ENCODE peak calls at places on chromosomes 6 and 20, in six cellular contexts. W, B, R, X, J and U are unnamed samples.

GRCh38 chr6:138569970-138570715 is 70.8 kb upstream of the NHSL1 start:
- DNase-seq in J (no peak), X (no peak), R (no peak), B (no peak), W (no peak), U (no peak)

GRCh38 chr6:145491126-145491525 is 244.2 kb downstream of the EPM2A start:
- DNase-seq in J (no peak), W (peak; percentile 41), X (no peak), R (no peak), B (no peak), U (no peak)

GRCh38 chr6:4554645-4555044 is 221.6 kb upstream of the CDYL start:
- DNase-seq in W (no peak), B (no peak), R (no peak), X (no peak), J (no peak), U (no peak)

GRCh38 chr6:129491436-129491835 is 218.5 kb downstream of the ARHGAP18 start:
- DNase-seq in J (no peak), R (no peak), W (no peak), X (no peak), B (peak; percentile 52), U (no peak)

GRCh38 chr6:116327803-116328527 is 42.8 kb upstream of the DSE start:
- DNase-seq in W (peak; percentile 81), X (no peak), R (no peak), B (no peak), J (no peak), U (no peak)

GRCh38 chr6:37368961-37369320 is 15.2 kb downstream of the RNF8 start:
- DNase-seq in R (no peak), B (no peak), J (no peak), X (no peak), W (no peak), U (no peak)

GRCh38 chr6:118528129-118528528 is 20.0 kb upstream of the PLN start:
- DNase-seq in W (no peak), X (no peak), B (no peak), J (no peak), R (no peak), U (no peak)

GRCh38 chr6:106069478-106069877 is 16.7 kb upstream of the PRDM1 start:
- DNase-seq in X (no peak), J (peak; percentile 78), W (no peak), R (peak; percentile 36), B (peak; percentile 40), U (no peak)

GRCh38 chr6:12367412-12367811 is 77.3 kb downstream of the EDN1 start:
- DNase-seq in J (no peak), W (no peak), B (no peak), X (no peak), R (no peak), U (no peak)

GRCh38 chr6:130825772-130826441 is 1.3 kb upstream of the SMLR1 start:
- DNase-seq in B (no peak), W (peak; percentile 62), R (no peak), J (no peak), X (no peak), U (peak; percentile 15)

GRCh38 chr20:50394569-50394968 is 115.6 kb upstream of the PTPN1 start:
- DNase-seq in W (no peak), B (no peak), J (no peak), R (no peak), X (no peak), U (no peak)

GRCh38 chr6:122722746-122723145 is 56.8 kb upstream of the FABP7 start:
- DNase-seq in B (no peak), W (no peak), R (no peak), X (no peak), J (no peak), U (no peak)

GRCh38 chr6:52551483-52552277 is 25.2 kb downstream of the TRAM2 start:
- DNase-seq in W (peak; percentile 58), B (peak; percentile 91), R (peak; percentile 75), J (peak; percentile 60), X (no peak), U (no peak)
- TF ChIP-seq CTCF in W (peak; percentile 31), B (no peak), R (peak; percentile 28), J (no peak), X (no peak), U (no peak)

GRCh38 chr6:160973311-160973710 is 18.3 kb upstream of the MAP3K4 start:
- DNase-seq in X (no peak), W (no peak), B (no peak), J (peak; percentile 60), R (peak; percentile 51), U (no peak)
- H3K27ac ChIP-seq in X (no peak overlapping the region), W (no peak overlapping the region), B (no peak overlapping the region), J (peak overlapping the region; percentile 70), R (peak overlapping the region; percentile 82), U (no peak overlapping the region)

GRCh38 chr6:41638002-41638800 is at the start of gene MDFI:
- DNase-seq in R (peak; percentile 87), W (peak; percentile 87), X (no peak), J (peak; percentile 79), B (no peak), U (no peak)
- TF ChIP-seq EZH2phosphoT487 in R (no peak), W (no peak), X (no peak), J (no peak), B (no peak), U (no peak)

GRCh38 chr20:49045440-49046086 is 549 bp upstream of the CSE1L start:
- DNase-seq in J (peak; percentile 12), X (no peak), R (peak; percentile 25), B (no peak), W (peak; percentile 49), U (peak; percentile 37)

GRCh38 chr20:49043000-49043399 is 3.1 kb upstream of the CSE1L start:
- DNase-seq in B (no peak), X (no peak), R (no peak), W (no peak), J (no peak), U (no peak)

GRCh38 chr20:49046087-49046900 is at the start of gene CSE1L:
- DNase-seq in R (peak; percentile 95), X (peak; percentile 96), J (peak; percentile 97), W (peak; percentile 97), B (peak; percentile 99), U (peak; percentile 96)
- TF ChIP-seq CTCF in R (no peak), X (no peak), J (no peak), W (no peak), B (no peak), U (no peak)

GRCh38 chr6:22026160-22026678 is 270.6 kb downstream of the PRL start:
- DNase-seq in X (no peak), R (no peak), W (no peak), J (no peak), B (no peak), U (no peak)

GRCh38 chr6:22027226-22027725 is 269.6 kb downstream of the PRL start:
- DNase-seq in X (no peak), W (no peak), R (no peak), B (no peak), J (no peak), U (no peak)

GRCh38 chr6:22024004-22024403 is 272.8 kb downstream of the PRL start:
- DNase-seq in X (no peak), J (no peak), R (peak; percentile 24), B (no peak), W (no peak), U (no peak)

GRCh38 chr6:22024973-22025467 is 271.8 kb downstream of the PRL start:
- DNase-seq in R (no peak), X (no peak), B (no peak), J (no peak), W (no peak), U (peak; percentile 11)

DNA sequence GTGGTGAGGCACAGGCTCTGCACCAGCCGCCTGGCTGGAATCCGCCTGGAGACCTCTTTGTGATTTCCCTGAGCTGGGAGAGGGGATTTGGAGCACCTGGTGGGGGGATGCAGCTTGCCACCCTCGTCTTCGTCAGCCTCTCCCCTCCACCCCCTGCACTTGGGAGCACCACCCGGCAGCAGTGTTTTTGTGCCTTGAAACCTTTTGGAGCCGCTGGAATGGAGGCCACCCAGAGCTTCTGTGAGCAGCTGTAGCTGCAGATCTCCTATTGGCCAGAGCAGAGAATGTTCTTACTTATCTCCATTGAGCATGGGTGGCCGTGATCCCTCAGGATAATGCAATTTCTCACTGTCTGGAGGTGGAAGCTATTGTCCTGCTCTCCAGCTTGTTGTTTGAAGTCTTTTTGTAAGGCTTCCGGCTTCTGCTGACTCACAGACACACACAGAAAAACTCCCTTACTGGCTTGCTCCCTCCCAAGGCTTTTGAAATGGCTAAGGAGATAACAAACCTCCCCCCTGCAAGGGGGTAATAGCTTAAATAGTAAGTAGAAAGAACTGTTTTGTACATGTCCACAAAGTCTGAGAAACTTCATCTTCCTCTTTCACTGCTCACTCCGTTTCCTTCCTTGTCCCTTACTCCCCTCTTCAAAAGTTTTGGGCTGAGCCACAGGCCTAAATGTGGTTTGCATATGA is 271.2 kb downstream of the PRL start:
- DNase-seq in W (peak; percentile 80), B (peak; percentile 30), R (peak; percentile 16), X (no peak), J (peak; percentile 35), U (peak; percentile 40)
- H3K27ac ChIP-seq in W (peak overlapping the region; percentile 96), B (no peak overlapping the region), R (peak overlapping the region; percentile 69), X (no peak overlapping the region), J (peak overlapping the region; percentile 50), U (no peak overlapping the region)

GRCh38 chr6:155850408-155850841 is 394.8 kb upstream of the NOX3 start:
- DNase-seq in W (no peak), B (peak; percentile 78), J (no peak), R (no peak), X (no peak), U (no peak)
- TF ChIP-seq EZH2phosphoT487 in W (no peak), B (no peak), J (no peak), R (no peak), X (no peak), U (no peak)

DNA sequence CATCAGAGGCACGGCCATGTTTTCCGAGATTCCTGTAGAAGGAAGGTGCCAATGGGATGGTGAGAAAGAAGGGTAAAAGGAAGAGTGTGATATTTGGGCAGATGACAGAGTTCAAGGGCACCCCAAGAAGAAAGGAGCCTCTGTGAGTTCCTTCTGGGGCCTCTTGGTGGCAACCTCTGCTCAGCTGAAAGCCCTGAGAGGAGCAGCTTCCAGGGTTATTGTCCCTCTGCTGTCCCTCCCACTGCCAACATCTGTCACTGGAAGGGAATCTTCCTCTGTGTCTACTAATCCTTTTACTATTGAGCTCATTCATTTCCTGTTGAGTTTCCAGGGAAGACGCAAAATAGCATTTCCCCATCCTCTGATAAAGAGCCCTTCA is 40.0 kb upstream of the KCNK16 start:
- DNase-seq in R (peak; percentile 50), J (no peak), B (peak; percentile 11), X (peak; percentile 11), W (peak; percentile 48), U (no peak)
- TF ChIP-seq CTCF in R (no peak), J (peak; percentile 17), B (no peak), X (no peak), W (peak; percentile 1), U (no peak)

GRCh38 chr20:31667315-31668285 is 29.9 kb downstream of the COX4I2 start:
- DNase-seq in X (no peak), R (no peak), J (no peak), B (no peak), W (no peak), U (no peak)
- H3K27ac ChIP-seq in X (peak overlapping the region; percentile 11), R (no peak overlapping the region), J (no peak overlapping the region), B (no peak overlapping the region), W (peak overlapping the region; percentile 63), U (peak overlapping the region; percentile 11)